ENCODE peak calls at places on chromosomes 11 and 22, in six cellular contexts. One of them, this sample, is unnamed.

GRCh38 chr11:120707098-120707497 is 195.6 kb downstream of the GRIK4 start:
- DNase-seq in Panc1: no peak
- DNase-seq in fibroblast of lung: no peak
- DNase-seq in breast epithelium: no peak
- DNase-seq in AG09309: no peak
- DNase-seq in neural crest cell: no peak
- DNase-seq in this sample: no peak

GRCh38 chr22:41286639-41287091 is 678 bp upstream of the RANGAP1 start:
- DNase-seq in Panc1: no peak
- DNase-seq in fibroblast of lung: peak
- DNase-seq in AG09309: no peak
- DNase-seq in neural crest cell: no peak
- DNase-seq in breast epithelium: no peak
- DNase-seq in this sample: no peak

GRCh38 chr22:48758021-48758561 is 1069.6 kb downstream of the BRD1 start:
- DNase-seq in neural crest cell: no peak
- DNase-seq in fibroblast of lung: no peak
- DNase-seq in breast epithelium: peak
- DNase-seq in AG09309: no peak
- DNase-seq in Panc1: no peak
- DNase-seq in this sample: peak

GRCh38 chr11:12472401-12473065 is 95.2 kb downstream of the PARVA start:
- DNase-seq in breast epithelium: no peak
- DNase-seq in neural crest cell: no peak
- DNase-seq in Panc1: no peak
- DNase-seq in AG09309: no peak
- DNase-seq in fibroblast of lung: no peak
- DNase-seq in this sample: no peak

GRCh38 chr11:2089536-2090165 is 49.5 kb downstream of the IGF2 start:
- DNase-seq in Panc1: no peak
- DNase-seq in AG09309: no peak
- DNase-seq in fibroblast of lung: peak
- DNase-seq in breast epithelium: peak
- DNase-seq in neural crest cell: no peak
- DNase-seq in this sample: no peak

GRCh38 chr11:34682822-34683221 is 61.9 kb downstream of the EHF start:
- DNase-seq in AG09309: peak
- DNase-seq in breast epithelium: no peak
- DNase-seq in fibroblast of lung: no peak
- DNase-seq in neural crest cell: no peak
- DNase-seq in Panc1: no peak
- DNase-seq in this sample: no peak

GRCh38 chr22:35637943-35638342 is 10.3 kb upstream of the APOL6 start:
- DNase-seq in Panc1: no peak
- DNase-seq in breast epithelium: no peak
- DNase-seq in neural crest cell: no peak
- DNase-seq in fibroblast of lung: peak
- DNase-seq in AG09309: no peak
- DNase-seq in this sample: no peak

GRCh38 chr22:19845369-19845722 is 9.3 kb downstream of the GNB1L start:
- DNase-seq in neural crest cell: no peak
- DNase-seq in Panc1: no peak
- DNase-seq in fibroblast of lung: no peak
- DNase-seq in breast epithelium: no peak
- DNase-seq in AG09309: no peak
- DNase-seq in this sample: no peak

GRCh38 chr22:49929553-49929979 is 11.1 kb downstream of the CRELD2 start:
- DNase-seq in neural crest cell: peak
- DNase-seq in fibroblast of lung: no peak
- DNase-seq in AG09309: no peak
- DNase-seq in breast epithelium: no peak
- DNase-seq in Panc1: no peak
- DNase-seq in this sample: peak

GRCh38 chr11:65501530-65502273 is 2.9 kb downstream of the MALAT1 start:
- DNase-seq in breast epithelium: no peak
- DNase-seq in neural crest cell: no peak
- DNase-seq in fibroblast of lung: peak
- DNase-seq in AG09309: no peak
- DNase-seq in Panc1: no peak
- DNase-seq in this sample: no peak

GRCh38 chr11:2342981-2343380 is 34.1 kb upstream of the CD81 start:
- DNase-seq in AG09309: no peak
- DNase-seq in breast epithelium: peak
- DNase-seq in neural crest cell: no peak
- DNase-seq in Panc1: no peak
- DNase-seq in fibroblast of lung: no peak
- DNase-seq in this sample: no peak

GRCh38 chr11:2540521-2541320 is 95.9 kb downstream of the KCNQ1 start:
- DNase-seq in fibroblast of lung: no peak
- DNase-seq in neural crest cell: no peak
- DNase-seq in AG09309: no peak
- DNase-seq in breast epithelium: no peak
- DNase-seq in Panc1: no peak
- DNase-seq in this sample: no peak

GRCh38 chr11:45652781-45653180 is 12.6 kb downstream of the CHST1 start:
- DNase-seq in fibroblast of lung: peak
- DNase-seq in Panc1: no peak
- DNase-seq in AG09309: peak
- DNase-seq in breast epithelium: no peak
- DNase-seq in neural crest cell: no peak
- DNase-seq in this sample: no peak

GRCh38 chr11:100972046-100972445 is 157.6 kb downstream of the PGR start:
- DNase-seq in neural crest cell: no peak
- DNase-seq in Panc1: no peak
- DNase-seq in fibroblast of lung: peak
- DNase-seq in breast epithelium: no peak
- DNase-seq in AG09309: no peak
- DNase-seq in this sample: no peak

GRCh38 chr11:71474141-71474770 is 21.3 kb downstream of the NADSYN1 start:
- DNase-seq in neural crest cell: no peak
- DNase-seq in AG09309: no peak
- DNase-seq in Panc1: no peak
- DNase-seq in breast epithelium: no peak
- DNase-seq in fibroblast of lung: no peak
- DNase-seq in this sample: no peak

GRCh38 chr11:35163209-35163608 is 24.2 kb downstream of the CD44 start:
- DNase-seq in neural crest cell: no peak
- DNase-seq in Panc1: no peak
- DNase-seq in fibroblast of lung: no peak
- DNase-seq in breast epithelium: no peak
- DNase-seq in AG09309: no peak
- DNase-seq in this sample: no peak

GRCh38 chr11:45259607-45260006 is 26.5 kb downstream of the SYT13 start:
- DNase-seq in breast epithelium: no peak
- DNase-seq in neural crest cell: no peak
- DNase-seq in Panc1: no peak
- DNase-seq in fibroblast of lung: no peak
- DNase-seq in AG09309: no peak
- DNase-seq in this sample: no peak

GRCh38 chr11:13487661-13488030 is 8.2 kb downstream of the PTH start:
- DNase-seq in Panc1: no peak
- DNase-seq in fibroblast of lung: no peak
- DNase-seq in breast epithelium: no peak
- DNase-seq in AG09309: no peak
- DNase-seq in neural crest cell: no peak
- DNase-seq in this sample: no peak
- TF ChIP-seq CTCF in Panc1: peak
- TF ChIP-seq CTCF in fibroblast of lung: peak
- TF ChIP-seq CTCF in breast epithelium: no peak
- TF ChIP-seq CTCF in AG09309: peak
- TF ChIP-seq CTCF in neural crest cell: peak
- TF ChIP-seq CTCF in this sample: peak

DNA sequence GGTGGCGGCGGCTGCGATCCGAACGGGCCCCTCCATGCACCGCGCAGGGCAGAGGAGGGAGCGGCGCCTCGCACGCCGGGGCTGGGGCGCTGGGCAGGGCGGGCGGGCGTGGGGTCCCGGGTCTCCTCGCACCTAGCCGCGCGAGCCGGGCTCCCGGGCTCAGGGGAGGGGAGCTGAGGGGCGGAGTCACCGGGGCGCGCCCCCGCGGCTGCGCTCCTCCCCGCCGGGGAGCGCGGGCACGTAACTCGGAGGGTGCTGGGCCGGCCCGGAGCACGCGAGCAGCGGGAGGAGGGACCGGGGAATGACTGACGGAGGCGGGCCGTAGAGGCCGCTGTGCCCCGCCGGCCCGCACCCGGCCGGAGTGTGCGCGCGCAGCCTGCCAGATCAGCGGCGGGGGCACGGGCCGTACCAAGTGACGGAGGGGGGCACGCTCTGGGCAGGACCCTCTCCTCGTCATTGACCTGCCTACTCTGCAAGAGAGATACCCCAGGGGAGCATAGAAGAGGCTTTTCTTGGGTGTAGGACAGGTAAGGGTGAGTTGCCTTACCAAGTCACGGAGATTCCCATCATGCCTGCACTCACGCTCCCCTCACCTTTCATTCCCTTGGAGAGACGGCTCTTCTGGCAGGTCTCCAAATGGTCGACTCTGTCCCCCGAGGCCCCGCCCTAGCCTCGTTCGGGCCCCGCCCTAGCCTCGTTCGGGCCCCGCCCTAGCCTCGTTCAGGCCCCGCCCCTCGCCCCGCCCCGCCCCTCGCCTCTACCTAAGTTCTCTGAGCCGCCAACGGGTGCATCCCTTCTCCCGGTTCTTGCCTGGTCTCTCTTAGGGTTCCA is at the start of gene CDON:
- DNase-seq in AG09309: peak
- DNase-seq in breast epithelium: peak
- DNase-seq in Panc1: peak
- DNase-seq in neural crest cell: peak
- DNase-seq in fibroblast of lung: peak
- DNase-seq in this sample: peak
- TF ChIP-seq CTCF in AG09309: no peak
- TF ChIP-seq CTCF in breast epithelium: no peak
- TF ChIP-seq CTCF in Panc1: no peak
- TF ChIP-seq CTCF in neural crest cell: no peak
- TF ChIP-seq CTCF in fibroblast of lung: no peak
- TF ChIP-seq CTCF in this sample: no peak

DNA sequence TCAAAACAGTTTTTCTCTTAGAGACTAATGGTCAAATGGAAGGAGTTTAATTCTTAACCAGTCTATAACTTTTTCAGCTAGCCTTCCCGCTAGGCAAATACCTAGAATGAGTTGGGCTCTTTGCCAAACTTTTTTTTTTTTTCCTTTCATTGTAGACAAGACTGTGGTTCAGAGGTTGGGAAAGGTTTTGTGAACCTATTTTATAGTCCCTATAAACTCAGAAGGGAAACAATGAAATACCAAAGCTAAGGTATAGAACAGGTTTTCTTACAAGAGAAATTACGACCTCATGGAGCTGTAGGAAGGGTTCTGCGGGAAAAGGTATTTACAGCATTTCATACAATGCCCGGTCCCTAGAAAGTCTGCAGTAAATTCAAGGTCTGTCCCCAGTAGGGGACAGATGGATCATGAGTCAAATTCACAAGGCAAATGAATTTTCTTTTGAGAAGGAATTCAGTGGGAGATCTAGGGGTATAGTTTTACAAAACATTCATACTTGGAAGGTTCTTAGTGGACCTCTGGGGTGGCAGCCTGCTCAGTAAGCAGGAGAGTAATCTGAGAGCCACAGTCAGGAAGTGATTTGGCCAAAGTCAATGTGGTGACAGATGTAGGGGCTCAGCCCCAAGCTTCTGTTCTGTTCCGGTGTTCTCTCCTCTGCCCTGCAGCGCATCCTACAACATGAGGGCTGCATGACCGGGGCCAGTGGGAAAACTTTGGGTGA is 146.8 kb downstream of the DBX1 start:
- DNase-seq in fibroblast of lung: no peak
- DNase-seq in neural crest cell: no peak
- DNase-seq in Panc1: no peak
- DNase-seq in breast epithelium: no peak
- DNase-seq in AG09309: no peak
- DNase-seq in this sample: no peak
- TF ChIP-seq CTCF in fibroblast of lung: no peak
- TF ChIP-seq CTCF in neural crest cell: no peak
- TF ChIP-seq CTCF in Panc1: no peak
- TF ChIP-seq CTCF in breast epithelium: no peak
- TF ChIP-seq CTCF in AG09309: no peak
- TF ChIP-seq CTCF in this sample: no peak

GRCh38 chr11:17694711-17695110 is 24.7 kb upstream of the MYOD1 start:
- DNase-seq in Panc1: no peak
- DNase-seq in breast epithelium: no peak
- DNase-seq in AG09309: no peak
- DNase-seq in neural crest cell: no peak
- DNase-seq in fibroblast of lung: no peak
- DNase-seq in this sample: no peak

GRCh38 chr11:17695454-17696441 is 23.6 kb upstream of the MYOD1 start:
- DNase-seq in AG09309: no peak
- DNase-seq in breast epithelium: no peak
- DNase-seq in fibroblast of lung: no peak
- DNase-seq in neural crest cell: no peak
- DNase-seq in Panc1: no peak
- DNase-seq in this sample: no peak

GRCh38 chr11:17699157-17700114 is 19.9 kb upstream of the MYOD1 start:
- DNase-seq in AG09309: no peak
- DNase-seq in Panc1: no peak
- DNase-seq in fibroblast of lung: no peak
- DNase-seq in neural crest cell: no peak
- DNase-seq in breast epithelium: no peak
- DNase-seq in this sample: no peak

GRCh38 chr11:17697175-17697949 is 22.0 kb upstream of the MYOD1 start:
- DNase-seq in Panc1: no peak
- DNase-seq in fibroblast of lung: no peak
- DNase-seq in neural crest cell: no peak
- DNase-seq in breast epithelium: no peak
- DNase-seq in AG09309: no peak
- DNase-seq in this sample: no peak

GRCh38 chr11:17696741-17697140 is 22.6 kb upstream of the MYOD1 start:
- DNase-seq in fibroblast of lung: no peak
- DNase-seq in neural crest cell: no peak
- DNase-seq in AG09309: no peak
- DNase-seq in breast epithelium: no peak
- DNase-seq in Panc1: no peak
- DNase-seq in this sample: no peak
- TF ChIP-seq CTCF in fibroblast of lung: no peak
- TF ChIP-seq CTCF in neural crest cell: no peak
- TF ChIP-seq CTCF in AG09309: no peak
- TF ChIP-seq CTCF in breast epithelium: no peak
- TF ChIP-seq CTCF in Panc1: no peak
- TF ChIP-seq CTCF in this sample: no peak

DNA sequence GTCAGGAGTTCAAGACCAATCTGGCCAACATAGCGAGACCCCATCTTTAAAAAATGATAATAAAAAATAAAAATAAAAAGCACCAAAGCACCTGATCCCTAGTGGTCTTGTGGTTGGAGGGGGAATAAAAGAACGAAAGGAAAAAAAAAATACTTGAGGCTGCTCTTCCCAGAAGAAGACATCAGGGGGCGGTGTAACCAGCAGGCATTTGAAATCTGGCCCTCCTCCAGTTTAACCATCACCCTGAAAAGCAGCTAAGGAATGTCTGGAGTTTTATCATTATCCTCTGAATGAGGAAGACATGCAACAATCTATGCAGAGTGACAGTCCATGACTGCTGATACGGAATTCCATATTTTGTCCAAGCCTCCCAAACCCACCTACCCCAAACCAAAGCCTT is 5.6 kb upstream of the KCTD17 start:
- DNase-seq in Panc1: no peak
- DNase-seq in neural crest cell: no peak
- DNase-seq in fibroblast of lung: peak
- DNase-seq in AG09309: no peak
- DNase-seq in breast epithelium: no peak
- DNase-seq in this sample: no peak
- TF ChIP-seq CTCF in Panc1: peak
- TF ChIP-seq CTCF in neural crest cell: peak
- TF ChIP-seq CTCF in fibroblast of lung: peak
- TF ChIP-seq CTCF in AG09309: peak
- TF ChIP-seq CTCF in breast epithelium: no peak
- TF ChIP-seq CTCF in this sample: peak

This sample was measured in type B pancreatic cell.